ENCODE peak calls at places on chromosomes 12 and 14, in five cellular contexts. K is effector memory CD4-positive, alpha-beta T cell; W is keratinocyte; O is gastrocnemius medialis; L is transverse colon. T is an unnamed sample.

GRCh38 chr12:2243275-2243674 is 190.5 kb downstream of the CACNA1C start:
- DNase-seq in K (no peak), W (no peak), O (no peak), L (no peak), T (no peak)

GRCh38 chr12:93819048-93819491 is 141.9 kb downstream of the CRADD start:
- DNase-seq in K (no peak), W (no peak), O (peak; percentile 64), L (peak; percentile 35), T (no peak)

GRCh38 chr14:61586539-61587396 is 108.5 kb upstream of the HIF1A start:
- DNase-seq in K (no peak), W (no peak), O (no peak), L (no peak), T (no peak)

GRCh38 chr14:89409961-89410360 is 7.1 kb downstream of the FOXN3 start:
- DNase-seq in K (no peak), W (no peak), O (no peak), L (no peak), T (no peak)

GRCh38 chr12:116454950-116455447 is 104.2 kb upstream of the MAP1LC3B2 start:
- DNase-seq in K (no peak), W (peak; percentile 66), O (no peak), L (no peak), T (no peak)

GRCh38 chr12:125287155-125287847 is 222.1 kb downstream of the AACS start:
- DNase-seq in K (no peak), W (no peak), O (no peak), L (no peak), T (no peak)

GRCh38 chr12:66055837-66056319 is 74.7 kb downstream of the LLPH start:
- DNase-seq in K (no peak), W (no peak), O (no peak), L (no peak), T (no peak)

GRCh38 chr14:93753647-93754046 is 34.6 kb downstream of the PRIMA1 start:
- DNase-seq in K (no peak), W (no peak), O (no peak), L (no peak), T (no peak)

GRCh38 chr12:75964150-75964549 is 67.4 kb downstream of the PHLDA1 start:
- DNase-seq in K (no peak), W (no peak), O (peak; percentile 23), L (peak; percentile 38), T (peak; percentile 51)

GRCh38 chr12:106724934-106725333 is 49.5 kb upstream of the RIC8B start:
- DNase-seq in K (no peak), W (no peak), O (no peak), L (no peak), T (no peak)

GRCh38 chr12:100268835-100269564 is 2.0 kb downstream of the SCYL2 start:
- DNase-seq in K (no peak), W (no peak), O (no peak), L (no peak), T (no peak)

GRCh38 chr14:74683406-74683805 is 29.5 kb downstream of the AREL1 start:
- DNase-seq in K (no peak), W (no peak), O (no peak), L (no peak), T (no peak)

GRCh38 chr14:47346849-47347248 is 328.6 kb downstream of the MDGA2 start:
- DNase-seq in K (no peak), W (no peak), O (no peak), L (no peak), T (no peak)

GRCh38 chr12:117919479-117919878 is 49.3 kb downstream of the KSR2 start:
- DNase-seq in K (no peak), W (no peak), O (no peak), L (no peak), T (no peak)

GRCh38 chr14:53952533-53952932 is 4.1 kb downstream of the BMP4 start:
- DNase-seq in K (no peak), W (no peak), O (no peak), L (no peak), T (no peak)

GRCh38 chr12:10033783-10034381 is 3.4 kb downstream of the CLEC9A start:
- DNase-seq in K (no peak), W (no peak), O (no peak), L (no peak), T (peak; percentile 5)

GRCh38 chr14:46951103-46951502 is 299.5 kb upstream of the RPL10L start:
- DNase-seq in K (no peak), W (no peak), O (no peak), L (no peak), T (no peak)

GRCh38 chr12:108425238-108425795 is 86.2 kb upstream of the CMKLR1 start:
- DNase-seq in K (no peak), W (no peak), O (no peak), L (no peak), T (no peak)

GRCh38 chr12:53989227-53990113 is 4.5 kb downstream of the HOXC10 start:
- DNase-seq in K (no peak), W (no peak), O (no peak), L (no peak), T (peak; percentile 56)

GRCh38 chr12:106760184-106760531 is 14.3 kb upstream of the RIC8B start:
- DNase-seq in K (no peak), W (no peak), O (no peak), L (peak; percentile 31), T (no peak)

GRCh38 chr14:68608235-68608962 is 184.5 kb downstream of the ZFP36L1 start:
- DNase-seq in K (no peak), W (no peak), O (peak; percentile 52), L (peak; percentile 35), T (no peak)

GRCh38 chr14:95198320-95198719 is 41.0 kb upstream of the DICER1 start:
- DNase-seq in K (no peak), W (no peak), O (no peak), L (no peak), T (no peak)

GRCh38 chr12:57031228-57031670 is 14.9 kb upstream of the TAC3 start:
- DNase-seq in K (no peak), W (peak; percentile 19), O (no peak), L (no peak), T (no peak)

GRCh38 chr14:24132061-24132685 is 1.7 kb downstream of the FITM1 start:
- DNase-seq in K (no peak), W (no peak), O (peak; percentile 69), L (no peak), T (no peak)

GRCh38 chr14:85634205-85634604 is 104.3 kb downstream of the FLRT2 start:
- DNase-seq in K (no peak), W (no peak), O (no peak), L (no peak), T (no peak)

GRCh38 chr12:49346659-49347306 is at the start of gene DNAJC22:
- DNase-seq in K (no peak), W (no peak), O (no peak), L (peak; percentile 38), T (no peak)

GRCh38 chr14:69573841-69574265 is 818 bp downstream of the CCDC177 start:
- DNase-seq in K (no peak), W (no peak), O (no peak), L (no peak), T (no peak)

GRCh38 chr12:47844264-47845020 is 24.7 kb upstream of the HDAC7 start:
- DNase-seq in K (no peak), W (no peak), O (peak; percentile 69), L (no peak), T (peak; percentile 25)

GRCh38 chr12:7060353-7060954 is at the start of gene C1S:
- DNase-seq in K (no peak), W (no peak), O (peak; percentile 87), L (peak; percentile 54), T (peak; percentile 14)

GRCh38 chr14:32460267-32460666 is 131.2 kb downstream of the AKAP6 start:
- DNase-seq in K (no peak), W (no peak), O (no peak), L (no peak), T (no peak)

GRCh38 chr12:26831959-26832816 is 806 bp downstream of the ITPR2 start:
- DNase-seq in K (peak; percentile 41), W (no peak), O (peak; percentile 56), L (peak; percentile 64), T (peak; percentile 76)

GRCh38 chr12:132329036-132329738 is at the start of gene GALNT9:
- DNase-seq in K (no peak), W (no peak), O (no peak), L (no peak), T (no peak)

GRCh38 chr12:132328282-132329029 is 933 bp downstream of the GALNT9 start:
- DNase-seq in K (no peak), W (no peak), O (no peak), L (no peak), T (no peak)

GRCh38 chr12:132325733-132326130 is 3.7 kb downstream of the GALNT9 start:
- DNase-seq in K (no peak), W (no peak), O (no peak), L (no peak), T (no peak)

GRCh38 chr12:132326646-132327045 is 2.7 kb downstream of the GALNT9 start:
- DNase-seq in K (no peak), W (no peak), O (no peak), L (no peak), T (no peak)

GRCh38 chr12:132327351-132328171 is 1.8 kb downstream of the GALNT9 start:
- DNase-seq in K (no peak), W (no peak), O (no peak), L (peak; percentile 61), T (no peak)
- H3K27ac ChIP-seq in K (no peak overlapping the region), W (no peak overlapping the region), O (no peak overlapping the region), L (peak overlapping the region; percentile 39), T (no peak overlapping the region)

GRCh38 chr12:95212576-95212975 is 4.7 kb downstream of the FGD6 start:
- DNase-seq in K (no peak), W (no peak), O (no peak), L (no peak), T (no peak)
- H3K4me3 ChIP-seq in K (no peak overlapping the region), W (peak overlapping the region; percentile 35), O (no peak overlapping the region), L (no peak overlapping the region), T (no peak overlapping the region)

GRCh38 chr14:99550387-99550992 is 53.5 kb downstream of the CCDC85C start:
- DNase-seq in K (no peak), W (no peak), O (no peak), L (no peak), T (no peak)

GRCh38 chr14:99552572-99553216 is 51.3 kb downstream of the CCDC85C start:
- DNase-seq in K (no peak), W (no peak), O (no peak), L (peak; percentile 86), T (peak; percentile 99)

GRCh38 chr14:99551034-99551922 is 52.7 kb downstream of the CCDC85C start:
- DNase-seq in K (no peak), W (no peak), O (no peak), L (no peak), T (peak; percentile 30)

GRCh38 chr14:99554184-99554583 is 49.8 kb downstream of the CCDC85C start:
- DNase-seq in K (no peak), W (no peak), O (no peak), L (no peak), T (peak; percentile 37)

GRCh38 chr14:99552021-99552553 is 51.9 kb downstream of the CCDC85C start:
- DNase-seq in K (no peak), W (no peak), O (no peak), L (no peak), T (no peak)
- H3K4me1 ChIP-seq in K (no peaks in the 10 kb centered on the region), W (no peaks in the 10 kb centered on the region), O (no peaks in the 10 kb centered on the region), L (peaks cover 37% of the 10 kb centered on the region), T (peaks cover 16% of the 10 kb centered on the region)

GRCh38 chr14:91088585-91088984 is 25.3 kb upstream of the DGLUCY start:
- DNase-seq in K (no peak), W (no peak), O (no peak), L (no peak), T (no peak)
- H3K27ac ChIP-seq in K (no peak overlapping the region), W (no peak overlapping the region), O (no peak overlapping the region), L (peak overlapping the region; percentile 84), T (peak overlapping the region; percentile 6)

T was measured in small intestine.